ENCODE peak calls at places on chromosomes 7 and 10, in four cellular contexts. B is esophagus muscularis mucosa, U is A549, A is stomach. G is an unnamed sample.

GRCh38 chr7:135980665-135981180 is 3.6 kb upstream of the MTPN start:
- DNase-seq in B (no peak), U (no peak), A (peak; percentile 29), G (peak; percentile 56)

GRCh38 chr7:34747176-34747781 is 89.3 kb downstream of the NPSR1 start:
- DNase-seq in B (no peak), U (no peak), A (no peak), G (no peak)

GRCh38 chr7:3089493-3089892 is 45.8 kb upstream of the CARD11 start:
- DNase-seq in B (no peak), U (peak; percentile 51), A (no peak), G (no peak)

GRCh38 chr10:69497611-69498390 is 46.5 kb downstream of the TSPAN15 start:
- DNase-seq in B (no peak), U (no peak), A (no peak), G (no peak)

GRCh38 chr7:26213821-26214515 is 12.4 kb downstream of the CBX3 start:
- DNase-seq in B (no peak), U (no peak), A (no peak), G (no peak)

GRCh38 chr10:113476191-113476590 is 76.7 kb upstream of the HABP2 start:
- DNase-seq in B (peak; percentile 75), U (no peak), A (no peak), G (no peak)

GRCh38 chr10:35896011-35896410 is 253.9 kb upstream of the FZD8 start:
- DNase-seq in B (no peak), U (no peak), A (no peak), G (no peak)

GRCh38 chr10:93309062-93309461 is 173.1 kb downstream of the MYOF start:
- DNase-seq in B (no peak), U (peak; percentile 32), A (no peak), G (no peak)

GRCh38 chr7:114930829-114931655 is 9.1 kb downstream of the MDFIC start:
- DNase-seq in B (no peak), U (no peak), A (no peak), G (no peak)

GRCh38 chr10:131786756-131787605 is 113.8 kb upstream of the PPP2R2D start:
- DNase-seq in B (no peak), U (peak; percentile 45), A (peak; percentile 54), G (no peak)

GRCh38 chr7:44403775-44404174 is 78.4 kb upstream of the CAMK2B start:
- DNase-seq in B (peak; percentile 37), U (no peak), A (no peak), G (no peak)

DNA sequence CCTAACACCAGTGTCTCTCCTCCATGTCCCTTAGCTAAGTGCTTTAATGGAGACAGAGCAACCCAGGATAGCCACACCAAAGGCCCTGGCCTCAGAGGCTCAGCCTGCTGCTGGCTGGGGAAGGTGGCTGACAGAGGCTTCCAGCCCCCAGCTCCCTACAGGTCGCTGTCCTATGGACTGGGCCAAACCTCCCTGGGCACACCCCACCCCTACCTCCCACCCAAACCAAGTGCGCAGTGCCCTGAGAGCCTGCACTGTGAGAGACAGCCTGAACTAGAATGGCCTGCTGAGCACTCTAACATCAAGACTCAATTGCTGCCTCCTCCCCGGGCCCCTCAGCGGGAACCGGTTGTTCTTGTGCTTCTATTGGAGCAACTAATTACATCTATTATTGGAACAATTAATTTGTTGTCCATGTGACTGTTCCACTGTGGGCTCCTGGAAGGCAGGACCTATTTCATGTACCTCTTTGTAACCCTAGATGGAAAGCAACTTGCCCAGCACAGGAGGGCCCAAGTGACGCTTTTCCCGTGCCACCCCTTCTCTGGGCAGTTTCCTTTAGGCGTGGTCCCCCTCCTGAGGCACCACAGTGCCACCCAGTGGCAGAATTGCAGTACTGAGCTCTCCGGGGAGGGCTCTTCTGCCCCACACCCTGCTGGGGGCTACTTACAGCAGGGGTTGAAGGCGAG is 63.6 kb upstream of the WAPL start:
- DNase-seq in B (no peak), U (peak; percentile 73), A (peak; percentile 74), G (peak; percentile 59)
- H3K4me3 ChIP-seq in B (no peak overlapping the region), U (no peak overlapping the region), A (no peak overlapping the region), G (no peak overlapping the region)

DNA sequence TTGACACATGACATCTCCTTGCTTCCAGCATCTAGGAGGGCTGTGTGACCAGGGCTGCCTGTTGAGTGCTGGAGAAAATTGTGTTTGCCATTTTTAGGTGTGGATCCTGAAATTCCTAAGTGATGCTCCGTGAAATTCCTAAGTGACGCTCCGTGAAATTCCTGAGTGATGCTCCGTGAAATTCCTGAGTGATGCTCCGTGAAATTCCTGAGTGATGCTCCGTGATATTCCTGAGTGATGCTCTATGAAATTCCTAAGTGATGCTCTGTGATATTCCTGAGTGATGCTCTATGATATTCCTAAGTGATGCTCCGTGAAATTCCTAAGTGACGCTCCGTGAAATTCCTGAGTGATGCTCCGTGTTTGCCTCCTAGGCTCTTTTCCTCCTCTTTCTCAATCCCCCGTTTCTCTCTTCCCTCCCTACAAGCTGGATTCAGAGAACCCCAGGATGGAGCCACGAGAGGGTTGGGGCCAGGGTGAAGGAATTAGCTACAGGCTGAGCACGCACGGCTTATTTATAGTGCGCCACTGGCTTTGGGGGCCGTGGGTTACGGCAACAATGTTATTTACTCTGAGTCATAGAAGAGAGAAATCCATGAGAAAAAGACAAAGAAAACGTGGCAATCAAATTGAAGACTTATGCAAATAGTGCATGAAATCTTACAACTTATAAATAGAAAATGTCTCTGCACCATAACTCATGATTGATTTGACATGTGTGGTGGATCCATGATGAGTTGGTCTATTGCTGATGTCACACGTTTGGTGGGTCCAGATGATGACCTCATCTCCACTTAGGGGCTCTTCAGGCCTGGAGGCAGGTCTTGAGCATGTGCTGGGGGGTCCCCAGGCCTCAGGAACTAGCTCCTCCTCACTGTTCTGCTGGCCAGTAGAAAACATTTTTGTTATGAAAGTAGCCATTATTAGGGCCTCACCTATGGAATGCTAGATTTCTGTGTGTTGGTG is 224.5 kb downstream of the WDR37 start:
- DNase-seq in B (no peak), U (no peak), A (no peak), G (no peak)
- TF ChIP-seq EP300 in B (no peak), U (no peak), A (no peak), G (no peak)

GRCh38 chr7:1383398-1384112 is 75.7 kb downstream of the MICALL2 start:
- DNase-seq in B (no peak), U (no peak), A (no peak), G (no peak)

GRCh38 chr7:1384113-1384415 is 75.2 kb downstream of the MICALL2 start:
- DNase-seq in B (no peak), U (no peak), A (no peak), G (peak; percentile 75)

GRCh38 chr7:1380821-1381580 is 78.3 kb downstream of the MICALL2 start:
- DNase-seq in B (no peak), U (no peak), A (no peak), G (peak; percentile 48)

GRCh38 chr7:1380211-1380815 is 79.0 kb downstream of the MICALL2 start:
- DNase-seq in B (no peak), U (no peak), A (no peak), G (no peak)

DNA sequence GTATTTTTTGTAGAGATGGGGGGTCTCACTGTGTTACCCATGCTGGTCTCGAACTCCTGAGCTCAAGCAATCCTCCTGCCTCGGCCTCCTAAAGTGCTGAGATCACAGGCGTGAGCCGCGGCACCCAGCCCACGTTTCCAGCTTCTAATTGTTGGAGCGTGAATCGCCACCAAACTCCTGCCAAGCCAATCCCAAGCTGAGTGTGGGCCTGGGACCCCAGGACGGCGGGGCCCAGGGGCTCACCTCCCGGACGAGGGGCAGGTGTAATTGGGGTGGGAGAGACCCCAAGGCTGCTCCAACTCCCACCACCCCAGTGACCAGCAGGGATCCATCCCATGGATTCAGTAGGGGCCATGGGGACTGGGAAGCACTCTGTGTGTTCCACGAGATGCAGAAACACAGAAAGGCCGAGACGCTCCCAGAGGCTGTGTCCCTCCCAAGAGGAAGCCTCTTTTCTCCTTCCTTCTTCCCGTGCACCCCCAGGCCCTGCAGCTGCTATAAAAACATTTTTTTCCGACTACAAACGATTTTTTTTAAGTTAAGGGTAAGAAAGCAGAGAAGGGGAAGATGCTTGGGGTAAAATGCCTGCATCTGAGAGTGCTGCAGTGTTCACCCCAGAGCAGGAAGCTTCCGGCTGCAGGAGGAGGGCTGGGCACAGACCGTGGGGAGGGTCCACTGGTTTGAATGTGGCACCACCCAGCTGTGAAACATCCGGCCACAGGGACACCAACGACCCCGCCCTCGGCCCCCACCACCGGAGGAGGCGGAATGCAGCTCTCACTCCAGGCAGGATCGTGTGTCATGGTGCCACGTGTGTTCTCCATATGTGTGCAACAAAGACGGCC is 76.5 kb downstream of the MICALL2 start:
- DNase-seq in B (no peak), U (no peak), A (no peak), G (peak; percentile 64)
- H3K4me1 ChIP-seq in B (no peaks in the 10 kb centered on the region), U (no peaks in the 10 kb centered on the region), A (no peaks in the 10 kb centered on the region), G (no peaks in the 10 kb centered on the region)

DNA sequence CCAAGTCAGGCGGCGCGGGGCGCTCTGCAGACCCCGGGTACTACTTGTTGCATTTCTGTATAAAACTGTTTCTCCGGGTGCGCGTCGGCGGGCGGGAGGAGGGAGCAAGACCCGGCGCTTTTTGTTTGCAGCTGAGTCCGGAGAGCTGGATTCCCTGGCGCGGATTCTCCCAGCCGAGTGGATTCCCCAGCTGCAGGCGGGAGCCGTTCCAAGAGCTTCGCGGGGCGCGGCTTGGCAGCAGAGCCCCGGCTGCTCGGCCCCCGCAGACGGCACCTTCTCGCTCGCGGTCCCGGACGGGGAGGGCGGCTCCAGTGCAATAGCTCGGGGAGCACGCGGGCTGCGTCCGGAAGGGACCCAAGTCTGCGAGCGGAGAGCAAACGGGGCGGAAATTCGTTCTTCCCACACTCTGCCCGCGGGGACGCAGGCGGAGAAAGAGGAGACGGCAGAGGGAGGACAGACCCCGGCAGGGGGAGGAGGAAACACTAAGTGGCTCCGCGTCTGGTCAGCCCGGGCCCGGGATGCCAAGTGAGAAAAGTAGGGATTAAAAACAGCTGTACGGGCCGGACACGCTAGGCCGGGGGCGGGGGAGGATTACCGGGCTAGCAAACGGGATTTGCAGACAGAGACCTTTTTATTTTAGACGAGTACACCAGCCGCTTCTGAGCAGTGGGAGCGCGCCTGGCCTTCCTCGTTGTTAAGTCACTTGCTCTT is at the start of gene TRIL:
- DNase-seq in B (peak; percentile 93), U (no peak), A (peak; percentile 65), G (peak; percentile 47)
- H3K4me3 ChIP-seq in B (peak within 1 kb of the TSS; percentile 69), U (no peak within 1 kb of the TSS), A (peak within 1 kb of the TSS; percentile 49), G (peak within 1 kb of the TSS; percentile 60)

DNA sequence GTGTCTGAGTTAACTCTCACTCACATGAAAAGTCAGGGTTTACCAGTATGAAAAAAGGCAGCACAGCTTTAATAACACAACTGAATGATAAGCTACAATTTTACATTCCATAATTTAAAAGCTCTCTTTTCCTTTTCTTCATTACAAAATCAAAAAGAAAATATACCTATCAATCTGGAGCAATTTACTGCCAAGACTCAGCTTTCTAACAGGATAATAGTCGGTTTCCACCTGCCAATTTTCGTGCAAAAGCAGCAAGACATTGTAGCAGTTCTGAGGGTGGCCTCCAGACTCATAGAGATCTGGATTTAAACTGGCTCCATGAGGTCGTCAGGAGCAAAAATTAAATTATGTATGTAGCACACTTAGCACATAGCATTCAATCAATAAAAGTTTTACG is 191.0 kb downstream of the GLI3 start:
- DNase-seq in B (no peak), U (no peak), A (no peak), G (no peak)
- TF ChIP-seq EP300 in B (no peak), U (no peak), A (no peak), G (no peak)

G was measured in upper lobe of left lung.